ENCODE peak calls at places on chromosomes 12 and 14, in nine cellular contexts. M is body of pancreas, L is transverse colon, Y is tibial artery, W is Panc1, K is GM12878, O is A549, I is upper lobe of right lung, T is astrocyte. P is an unnamed sample.
A peak's percentile ranks its signal among the peaks of the same experiment; 100 is the strongest.

GRCh38 chr14:81323621-81324400 is 76.3 kb downstream of the STON2 start:
- DNase-seq in M (no peak), L (peak; percentile 81), Y (no peak), W (no peak), K (no peak), O (peak; percentile 69), I (no peak), T (peak; percentile 32), P (no peak)

GRCh38 chr14:70162353-70162752 is 26.4 kb downstream of the SLC8A3 start:
- DNase-seq in M (no peak), L (no peak), Y (no peak), W (no peak), K (no peak), O (no peak), I (no peak), T (no peak), P (no peak)

GRCh38 chr12:2402180-2402579 is 349.4 kb downstream of the CACNA1C start:
- DNase-seq in M (no peak), L (no peak), Y (no peak), W (no peak), K (no peak), O (no peak), I (no peak), T (no peak), P (no peak)

GRCh38 chr12:64404470-64405446 is 566 bp downstream of the XPOT start:
- DNase-seq in M (peak; percentile 59), L (peak; percentile 58), Y (peak; percentile 46), W (no peak), K (no peak), O (peak; percentile 66), I (peak; percentile 83), T (peak; percentile 84), P (peak; percentile 41)

GRCh38 chr12:68854078-68854468 is 46.1 kb downstream of the MDM2 start:
- DNase-seq in M (no peak), L (no peak), Y (no peak), W (no peak), K (no peak), O (no peak), I (no peak), T (no peak), P (no peak)

GRCh38 chr12:54156578-54156977 is 32.2 kb downstream of the SMUG1 start:
- DNase-seq in M (no peak), L (no peak), Y (no peak), W (no peak), K (no peak), O (no peak), I (no peak), T (no peak), P (no peak)

GRCh38 chr12:106249411-106250135 is 1.8 kb upstream of the CKAP4 start:
- DNase-seq in M (no peak), L (peak; percentile 75), Y (no peak), W (no peak), K (peak; percentile 53), O (no peak), I (no peak), T (no peak), P (no peak)

GRCh38 chr14:57031474-57031873 is 221.2 kb upstream of the OTX2 start:
- DNase-seq in M (no peak), L (no peak), Y (no peak), W (no peak), K (no peak), O (no peak), I (no peak), T (no peak), P (no peak)

GRCh38 chr14:69612014-69612758 is 790 bp downstream of the SUSD6 start:
- DNase-seq in M (peak; percentile 41), L (peak; percentile 50), Y (no peak), W (no peak), K (no peak), O (peak; percentile 27), I (peak; percentile 73), T (no peak), P (peak; percentile 26)

GRCh38 chr14:100022772-100023451 is 42.3 kb upstream of the EVL start:
- DNase-seq in M (no peak), L (no peak), Y (peak; percentile 31), W (no peak), K (no peak), O (no peak), I (no peak), T (peak; percentile 84), P (peak; percentile 76)

GRCh38 chr14:89294060-89294459 is 123.0 kb downstream of the FOXN3 start:
- DNase-seq in M (peak; percentile 59), L (no peak), Y (no peak), W (no peak), K (no peak), O (no peak), I (no peak), T (no peak), P (no peak)

GRCh38 chr12:84619053-84619452 is 293.5 kb downstream of the SLC6A15 start:
- DNase-seq in M (no peak), L (no peak), Y (no peak), W (no peak), K (no peak), O (peak; percentile 0), I (no peak), T (no peak), P (no peak)

GRCh38 chr12:55996201-55996714 is 818 bp upstream of the SUOX start:
- DNase-seq in M (peak; percentile 62), L (peak; percentile 67), Y (peak; percentile 65), W (peak; percentile 43), K (no peak), O (peak; percentile 66), I (no peak), T (peak; percentile 18), P (peak; percentile 46)

GRCh38 chr14:75545907-75546306 is 23.6 kb downstream of the BATF start:
- DNase-seq in M (no peak), L (no peak), Y (no peak), W (no peak), K (no peak), O (no peak), I (no peak), T (no peak), P (no peak)

GRCh38 chr14:75540479-75540851 is 18.2 kb downstream of the BATF start:
- DNase-seq in M (no peak), L (no peak), Y (no peak), W (no peak), K (no peak), O (no peak), I (no peak), T (no peak), P (no peak)

GRCh38 chr14:75542585-75543091 is 20.4 kb downstream of the BATF start:
- DNase-seq in M (peak; percentile 28), L (peak; percentile 64), Y (peak; percentile 79), W (no peak), K (no peak), O (no peak), I (peak; percentile 88), T (peak; percentile 10), P (no peak)

GRCh38 chr14:75543258-75543657 is 21.0 kb downstream of the BATF start:
- DNase-seq in M (no peak), L (no peak), Y (no peak), W (no peak), K (no peak), O (no peak), I (no peak), T (no peak), P (no peak)

DNA sequence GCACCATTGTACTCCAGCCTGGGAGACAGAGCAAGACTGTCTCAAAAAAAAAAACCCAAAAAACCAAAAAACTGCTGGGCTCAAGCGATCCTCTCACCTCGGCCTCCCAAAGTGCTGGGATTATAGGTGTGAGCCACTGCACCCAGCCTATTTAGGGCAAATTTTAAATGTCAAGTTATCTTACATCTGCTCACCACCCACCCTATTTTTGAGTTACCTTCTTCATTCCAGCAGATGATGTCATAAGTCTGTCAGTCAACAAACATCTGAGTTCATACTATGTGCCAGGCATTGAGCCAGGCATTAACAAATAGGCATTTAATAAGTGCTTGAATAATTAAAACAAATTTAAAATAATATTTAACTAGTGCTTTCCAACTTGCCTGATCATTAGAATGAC is 21.5 kb downstream of the BATF start:
- DNase-seq in M (no peak), L (no peak), Y (no peak), W (no peak), K (no peak), O (no peak), I (no peak), T (no peak), P (no peak)
- H3K4me3 ChIP-seq in M (no peak overlapping the region), L (no peak overlapping the region), Y (no peak overlapping the region), W (no peak overlapping the region), K (no peak overlapping the region), O (no peak overlapping the region), I (no peak overlapping the region), T (no peak overlapping the region), P (no peak overlapping the region)

DNA sequence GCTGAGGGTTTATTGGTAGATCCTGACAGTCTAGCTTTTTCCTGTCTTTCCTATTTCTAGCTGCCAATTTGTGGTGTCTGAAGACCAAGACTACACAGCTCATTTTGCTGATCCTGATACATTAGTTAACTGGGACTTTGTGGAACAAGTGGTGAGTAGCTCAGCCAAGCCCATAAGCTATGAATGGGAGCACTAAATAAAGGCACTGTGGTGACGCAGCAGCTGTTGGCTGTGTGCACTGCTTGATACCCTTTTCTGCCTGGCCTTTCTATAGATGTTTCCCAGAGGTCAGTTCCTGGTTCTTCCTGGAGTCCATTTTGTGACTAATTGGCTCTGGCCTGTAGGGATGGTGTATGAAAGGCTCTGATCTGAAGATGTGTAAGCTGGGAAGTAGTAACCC is 20.5 kb downstream of the RNF10 start:
- DNase-seq in M (no peak), L (no peak), Y (no peak), W (no peak), K (no peak), O (no peak), I (no peak), T (no peak), P (peak; percentile 64)
- H3K27ac ChIP-seq in M (no peak overlapping the region), L (no peak overlapping the region), Y (peak overlapping the region; percentile 9), W (no peak overlapping the region), K (no peak overlapping the region), O (no peak overlapping the region), I (no peak overlapping the region), T (no peak overlapping the region), P (peak overlapping the region; percentile 78)

GRCh38 chr14:34064349-34064748 is 113.5 kb upstream of the EGLN3 start:
- DNase-seq in M (peak; percentile 29), L (peak; percentile 31), Y (peak; percentile 75), W (no peak), K (no peak), O (no peak), I (no peak), T (peak; percentile 81), P (peak; percentile 59)
- TF ChIP-seq CTCF in M (no peak), L (no peak), Y (no peak), W (no peak), K (no peak), O (no peak), I (no peak), T (no peak), P (no peak)

DNA sequence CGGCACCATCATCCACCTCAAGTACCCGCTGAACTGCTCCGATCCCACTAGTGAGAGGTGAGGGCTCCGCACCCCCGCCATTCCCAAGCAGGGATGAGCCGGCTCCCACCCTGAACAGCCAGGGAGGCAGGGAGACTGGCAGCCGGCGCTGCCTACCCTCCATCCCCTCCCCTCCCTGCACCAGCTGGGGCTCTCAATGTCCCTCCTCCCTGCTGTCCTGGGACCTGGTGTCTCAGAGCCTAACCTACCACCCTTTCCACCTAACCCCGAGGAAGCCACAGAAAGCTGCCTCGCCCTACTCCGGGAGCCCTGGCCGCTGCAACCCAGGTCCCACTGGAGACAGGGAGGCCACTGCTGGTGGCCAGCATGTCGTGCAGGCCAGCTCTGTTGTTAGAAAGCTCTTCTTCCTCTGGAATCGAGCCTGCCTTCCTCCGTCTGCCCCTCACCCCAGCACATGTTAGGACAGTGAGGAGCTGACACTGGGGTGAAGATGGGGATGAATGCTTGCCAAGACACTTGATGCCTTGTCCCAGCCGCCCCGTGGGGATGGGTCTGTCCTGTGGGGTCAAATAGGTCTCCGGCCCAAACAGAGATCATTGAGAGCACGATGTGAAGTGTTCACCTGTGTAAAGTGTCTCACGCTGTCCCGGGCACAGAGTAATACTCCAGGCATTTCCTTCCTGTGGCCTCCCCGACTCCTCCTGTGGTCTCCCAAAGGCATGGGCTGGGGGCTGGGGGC is 1.1 kb downstream of the PTPN6 start:
- DNase-seq in M (no peak), L (no peak), Y (no peak), W (no peak), K (no peak), O (no peak), I (peak; percentile 63), T (no peak), P (no peak)
- H3K4me3 ChIP-seq in M (no peak overlapping the region), L (no peak overlapping the region), Y (peak overlapping the region; percentile 35), W (no peak overlapping the region), K (peak overlapping the region; percentile 95), O (no peak overlapping the region), I (peak overlapping the region; percentile 60), T (no peak overlapping the region), P (no peak overlapping the region)